ENCODE peak calls at places on chromosomes 16 and 17, in seven cellular contexts. O, Q, F, B, K, G and A are unnamed samples.

GRCh38 chr16:67116388-67117311 is 6.9 kb downstream of the PHAF1 start:
- DNase-seq in O (no peak), Q (no peak), G (no peak), B (no peak), F (no peak), K (no peak), A (no peak)

GRCh38 chr17:65039349-65039988 is 17.1 kb downstream of the GNA13 start:
- DNase-seq in F (no peak), Q (no peak), G (no peak), B (peak; percentile 77), O (no peak), K (no peak), A (no peak)

GRCh38 chr17:9421525-9421924 is 154.1 kb downstream of the STX8 start:
- DNase-seq in K (no peak), F (no peak), G (no peak), B (no peak), O (no peak), Q (no peak), A (no peak)

GRCh38 chr16:30948956-30949654 is at the start of gene ORAI3:
- DNase-seq in K (peak; percentile 35), Q (peak; percentile 79), B (peak; percentile 32), O (peak; percentile 32), G (no peak), F (peak; percentile 70), A (peak; percentile 78)

GRCh38 chr16:84443166-84443802 is 61.2 kb downstream of the MEAK7 start:
- DNase-seq in G (no peak), Q (no peak), K (no peak), O (no peak), F (no peak), B (no peak), A (no peak)

GRCh38 chr17:266701-267656 is 85.5 kb upstream of the DOC2B start:
- DNase-seq in Q (no peak), F (peak; percentile 59), G (no peak), K (no peak), B (no peak), O (no peak), A (no peak)

GRCh38 chr17:62895256-62895649 is 70.8 kb upstream of the TANC2 start:
- DNase-seq in Q (no peak), F (no peak), B (no peak), G (no peak), O (no peak), K (no peak), A (no peak)

GRCh38 chr17:65455972-65456343 is 105.5 kb downstream of the AXIN2 start:
- DNase-seq in O (no peak), Q (no peak), F (no peak), K (no peak), B (peak; percentile 12), G (no peak), A (no peak)

GRCh38 chr17:8140058-8140412 is 12.2 kb downstream of the PER1 start:
- DNase-seq in O (no peak), Q (no peak), F (no peak), G (no peak), K (no peak), B (peak; percentile 24), A (no peak)

GRCh38 chr16:3652373-3653037 is 2.0 kb upstream of the DNASE1 start:
- DNase-seq in K (no peak), F (no peak), Q (no peak), G (no peak), B (no peak), O (no peak), A (no peak)

GRCh38 chr16:75074920-75075687 is 41.5 kb downstream of the LDHD start:
- DNase-seq in B (peak; percentile 80), K (peak; percentile 56), G (no peak), Q (no peak), F (no peak), O (no peak), A (no peak)

GRCh38 chr17:45231481-45232116 is 9.9 kb downstream of the FMNL1 start:
- DNase-seq in Q (no peak), G (no peak), B (no peak), O (no peak), F (no peak), K (no peak), A (peak; percentile 70)

GRCh38 chr17:382644-383533 is 30.3 kb upstream of the RPH3AL start:
- DNase-seq in K (no peak), O (no peak), F (no peak), G (no peak), Q (peak; percentile 85), B (no peak), A (peak; percentile 81)

GRCh38 chr16:16029431-16030011 is 80.1 kb downstream of the ABCC1 start:
- DNase-seq in O (no peak), F (no peak), K (no peak), B (no peak), G (no peak), Q (no peak), A (no peak)

GRCh38 chr17:63596856-63597557 is 3.7 kb upstream of the TACO1 start:
- DNase-seq in Q (no peak), B (no peak), K (no peak), F (no peak), O (no peak), G (no peak), A (no peak)

GRCh38 chr16:28321700-28322411 is 29.5 kb downstream of the SBK1 start:
- DNase-seq in Q (peak; percentile 39), F (no peak), O (no peak), B (no peak), K (peak; percentile 47), G (no peak), A (no peak)

GRCh38 chr17:72852267-72852945 is 240.1 kb downstream of the SLC39A11 start:
- DNase-seq in F (no peak), G (no peak), Q (no peak), K (no peak), O (no peak), B (no peak), A (no peak)

GRCh38 chr16:47055136-47055885 is 81.8 kb upstream of the DNAJA2 start:
- DNase-seq in F (no peak), Q (no peak), B (no peak), O (no peak), G (no peak), K (no peak), A (no peak)

GRCh38 chr16:29813644-29814562 is 1.9 kb downstream of the PRRT2 start:
- DNase-seq in Q (no peak), O (no peak), K (no peak), F (no peak), B (no peak), G (no peak), A (no peak)

GRCh38 chr17:29949708-29950107 is 8.3 kb downstream of the EFCAB5 start:
- DNase-seq in F (no peak), K (no peak), B (no peak), O (no peak), Q (no peak), G (peak; percentile 60), A (peak; percentile 7)

GRCh38 chr17:39927928-39928867 is 666 bp downstream of the LRRC3C start:
- DNase-seq in Q (no peak), G (no peak), K (no peak), B (no peak), F (peak; percentile 68), O (peak; percentile 51), A (no peak)

GRCh38 chr17:28404461-28404811 is 1.6 kb downstream of the SLC46A1 start:
- DNase-seq in G (no peak), F (no peak), K (no peak), B (no peak), Q (no peak), O (no peak), A (no peak)

GRCh38 chr17:78868391-78868790 is 27.8 kb upstream of the USP36 start:
- DNase-seq in B (no peak), O (no peak), F (no peak), G (no peak), Q (peak; percentile 42), K (no peak), A (no peak)

GRCh38 chr17:63124536-63124935 is 158.5 kb downstream of the TANC2 start:
- DNase-seq in Q (no peak), G (no peak), O (no peak), K (no peak), F (no peak), B (no peak), A (no peak)

GRCh38 chr16:80894091-80894490 is 89.7 kb upstream of the CDYL2 start:
- DNase-seq in G (no peak), O (no peak), F (no peak), K (no peak), Q (no peak), B (no peak), A (no peak)

GRCh38 chr16:75818491-75818890 is 92.2 kb upstream of the CPHXL start:
- DNase-seq in G (no peak), O (no peak), K (no peak), B (no peak), Q (no peak), F (no peak), A (no peak)

GRCh38 chr17:79180358-79181005 is 105.9 kb downstream of the ENGASE start:
- DNase-seq in Q (no peak), G (no peak), F (no peak), K (no peak), B (no peak), O (no peak), A (no peak)